ENCODE peak calls at places on chromosomes 1 and 21, in four cellular contexts. O is A673, J is astrocyte, B is endodermal cell. F is an unnamed sample.

GRCh38 chr21:46597896-46598343 is 7.0 kb downstream of the S100B start:
- DNase-seq in B (peak; percentile 31), O (no peak), J (no peak), F (no peak)

GRCh38 chr1:67393240-67393639 is 37.0 kb downstream of the SERBP1 start:
- DNase-seq in B (no peak), O (no peak), J (no peak), F (no peak)

GRCh38 chr1:15186073-15186845 is 32.7 kb downstream of the TMEM51 start:
- DNase-seq in O (no peak), B (no peak), J (no peak), F (no peak)

GRCh38 chr1:177119311-177119710 is 45.2 kb downstream of the ASTN1 start:
- DNase-seq in B (no peak), O (no peak), J (no peak), F (no peak)

GRCh38 chr1:183323849-183324683 is 94.1 kb downstream of the NMNAT2 start:
- DNase-seq in O (no peak), B (peak; percentile 61), J (no peak), F (no peak)

GRCh38 chr1:156505679-156506298 is 5.2 kb upstream of the MEF2D start:
- DNase-seq in B (no peak), J (no peak), O (no peak), F (no peak)

GRCh38 chr1:32988665-32989064 is 24.1 kb upstream of the RNF19B start:
- DNase-seq in O (no peak), J (peak; percentile 95), B (no peak), F (no peak)

GRCh38 chr1:95554408-95554807 is 320.4 kb downstream of the RWDD3 start:
- DNase-seq in J (no peak), B (no peak), O (no peak), F (no peak)

GRCh38 chr1:33257388-33257758 is 1.1 kb downstream of the ZNF362 start:
- DNase-seq in J (no peak), B (no peak), O (no peak), F (no peak)

GRCh38 chr1:226981838-226982237 is 41.7 kb downstream of the COQ8A start:
- DNase-seq in O (no peak), B (no peak), J (no peak), F (no peak)

GRCh38 chr21:41170442-41170841 is 2.5 kb downstream of the BACE2 start:
- DNase-seq in O (peak; percentile 4), J (no peak), B (peak; percentile 86), F (no peak)

GRCh38 chr1:74686941-74687340 is 13.3 kb upstream of the ERICH3 start:
- DNase-seq in O (no peak), J (no peak), B (no peak), F (no peak)

GRCh38 chr21:34640858-34641257 is 25.9 kb upstream of the RCAN1 start:
- DNase-seq in J (peak; percentile 91), B (no peak), O (no peak), F (no peak)

GRCh38 chr1:23021834-23022233 is 2.6 kb downstream of the KDM1A start:
- DNase-seq in J (no peak), B (no peak), O (no peak), F (no peak)

GRCh38 chr1:243672675-243673074 is 177.4 kb downstream of the AKT3 start:
- DNase-seq in O (no peak), J (peak; percentile 38), B (no peak), F (no peak)

GRCh38 chr1:180258290-180258689 is 28.2 kb downstream of the LHX4 start:
- DNase-seq in O (no peak), B (no peak), J (no peak), F (no peak)

GRCh38 chr1:180257028-180257386 is 26.9 kb downstream of the LHX4 start:
- DNase-seq in J (no peak), O (no peak), B (no peak), F (no peak)

GRCh38 chr1:180256353-180257027 is 26.4 kb downstream of the LHX4 start:
- DNase-seq in B (no peak), O (no peak), J (no peak), F (no peak)

GRCh38 chr1:180258935-180259334 is 28.9 kb downstream of the LHX4 start:
- DNase-seq in B (no peak), O (no peak), J (no peak), F (no peak)

GRCh38 chr1:180257461-180257860 is 27.4 kb downstream of the LHX4 start:
- DNase-seq in J (no peak), O (no peak), B (no peak), F (no peak)
- H3K27me3 ChIP-seq in J (no peaks in the 10 kb centered on the region), O (no peaks in the 10 kb centered on the region), B (peaks cover 5% of the 10 kb centered on the region), F (no peaks in the 10 kb centered on the region)

GRCh38 chr1:1929639-1930545 is 10.8 kb upstream of the TMEM52 start:
- DNase-seq in J (no peak), B (no peak), O (no peak), F (no peak)

GRCh38 chr1:1927751-1928150 is 8.7 kb upstream of the TMEM52 start:
- DNase-seq in O (no peak), J (no peak), B (no peak), F (no peak)

GRCh38 chr1:1929102-1929638 is 10.1 kb upstream of the TMEM52 start:
- DNase-seq in J (no peak), B (peak; percentile 46), O (no peak), F (no peak)

GRCh38 chr1:1926886-1927660 is 8.0 kb upstream of the TMEM52 start:
- DNase-seq in J (no peak), O (no peak), B (no peak), F (no peak)

DNA sequence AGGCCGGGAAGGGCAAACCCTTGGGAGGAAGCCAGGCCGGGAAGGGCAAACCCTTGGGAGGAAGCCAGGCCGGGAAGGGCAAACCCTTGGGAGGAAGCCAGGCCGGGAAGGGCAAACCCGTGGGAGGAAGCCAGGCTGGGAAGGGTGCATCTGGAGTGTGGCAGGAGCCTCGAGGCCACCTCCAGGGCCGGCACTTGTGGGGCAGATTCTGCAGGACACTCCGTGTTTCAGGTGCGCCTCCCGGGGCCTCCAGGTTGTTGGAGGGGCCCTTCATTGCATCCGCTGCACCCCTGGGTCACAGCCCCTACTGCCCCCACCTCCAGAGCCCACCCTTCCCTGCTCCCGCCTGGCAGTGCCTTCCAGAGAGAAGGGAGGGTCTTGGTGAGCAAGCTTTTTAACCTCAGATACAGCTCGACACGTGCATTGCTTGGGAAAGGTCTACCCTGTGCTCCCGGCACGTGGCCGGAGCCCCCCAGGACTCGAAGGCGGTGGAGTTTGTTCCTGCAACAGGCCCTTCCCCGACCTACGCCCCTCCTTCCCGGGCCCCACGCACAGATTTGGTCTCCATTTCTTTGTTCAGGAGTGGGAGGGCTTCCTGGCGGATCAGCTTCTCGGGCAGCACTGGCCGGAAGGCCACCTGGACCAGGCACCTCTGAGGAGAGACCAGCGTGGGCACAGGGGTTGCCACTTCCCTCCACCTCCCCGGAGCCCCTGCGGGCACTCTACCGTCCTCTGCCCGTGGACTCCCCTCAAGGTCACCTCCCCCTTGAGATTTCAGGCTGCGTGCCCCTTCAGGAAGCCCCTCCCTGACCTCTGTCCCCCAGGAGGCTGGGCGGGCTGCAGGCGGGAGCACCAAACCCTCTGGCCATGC is 9.4 kb upstream of the TMEM52 start:
- DNase-seq in O (no peak), B (peak; percentile 39), J (no peak), F (no peak)
- H3K4me1 ChIP-seq in O (no peaks in the 10 kb centered on the region), B (no peaks in the 10 kb centered on the region), J (no peaks in the 10 kb centered on the region), F (peaks cover 2% of the 10 kb centered on the region)

GRCh38 chr1:235287208-235287882 is 40.6 kb downstream of the ARID4B start:
- DNase-seq in J (no peak), O (no peak), B (no peak), F (no peak)
- H3K27ac ChIP-seq in J (no peak overlapping the region), O (no peak overlapping the region), B (no peak overlapping the region), F (no peak overlapping the region)

DNA sequence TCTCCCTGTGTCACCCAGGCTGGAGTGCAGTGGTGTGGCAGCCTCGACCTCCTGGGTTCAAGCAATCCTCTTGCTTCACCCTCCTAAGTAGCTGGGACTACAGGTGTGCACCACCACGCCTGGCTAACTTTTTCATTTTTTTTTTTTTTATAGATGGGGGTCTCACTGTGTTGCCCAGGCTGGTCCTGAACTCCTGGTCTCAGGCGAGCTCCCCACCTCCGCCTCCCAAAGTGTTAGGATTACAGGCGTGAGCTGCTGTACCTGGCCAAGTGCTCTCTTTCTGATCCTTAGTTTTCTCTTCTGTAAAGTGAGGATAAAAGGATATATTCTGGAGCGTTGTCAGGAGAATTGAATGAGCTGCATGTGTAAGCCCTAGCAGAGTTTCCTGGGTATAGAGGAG is 68.7 kb downstream of the GALNT2 start:
- DNase-seq in J (no peak), B (no peak), O (no peak), F (no peak)
- H3K27me3 ChIP-seq in J (no peaks in the 10 kb centered on the region), B (no peaks in the 10 kb centered on the region), O (no peaks in the 10 kb centered on the region), F (no peaks in the 10 kb centered on the region)

DNA sequence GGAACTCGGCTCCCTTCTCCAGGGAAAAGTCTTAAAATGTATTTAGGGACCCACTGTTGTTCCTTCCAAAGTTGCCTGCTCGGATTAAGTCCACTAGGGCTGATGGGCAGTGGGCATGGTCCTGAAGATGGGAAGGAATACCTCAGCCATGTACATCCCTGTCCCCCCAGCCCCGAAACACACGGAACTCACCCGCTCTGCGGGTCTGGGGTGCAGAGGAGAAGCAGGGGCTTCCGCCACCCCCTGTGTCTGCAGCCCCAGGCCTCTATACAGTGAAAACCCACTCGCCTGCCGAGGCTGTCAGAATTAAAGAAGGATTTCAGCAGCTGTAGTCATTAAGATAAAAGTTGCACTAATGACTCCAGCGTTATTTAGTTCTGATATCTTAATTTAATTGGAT is 212.6 kb upstream of the VAMP3 start:
- DNase-seq in O (no peak), J (no peak), B (no peak), F (no peak)
- H3K4me1 ChIP-seq in O (no peaks in the 10 kb centered on the region), J (no peaks in the 10 kb centered on the region), B (no peaks in the 10 kb centered on the region), F (peaks cover 1% of the 10 kb centered on the region)

GRCh38 chr1:35486858-35487408 is 70.3 kb downstream of the KIAA0319L start:
- DNase-seq in O (no peak), B (no peak), J (no peak), F (no peak)
- H3K27ac ChIP-seq in O (no peak overlapping the region), B (no peak overlapping the region), J (no peak overlapping the region), F (no peak overlapping the region)

GRCh38 chr1:36865080-36865900 is 169.0 kb downstream of the GRIK3 start:
- DNase-seq in O (no peak), J (no peak), B (no peak), F (no peak)

GRCh38 chr1:36863061-36863460 is 171.3 kb downstream of the GRIK3 start:
- DNase-seq in O (no peak), B (no peak), J (no peak), F (no peak)

GRCh38 chr1:36866168-36866814 is 168.0 kb downstream of the GRIK3 start:
- DNase-seq in J (no peak), O (no peak), B (no peak), F (no peak)

GRCh38 chr1:36863500-36863899 is 170.8 kb downstream of the GRIK3 start:
- DNase-seq in B (no peak), J (no peak), O (no peak), F (no peak)

GRCh38 chr1:36864182-36865079 is 169.9 kb downstream of the GRIK3 start:
- DNase-seq in J (no peak), B (peak; percentile 89), O (peak; percentile 17), F (peak; percentile 37)
- H3K27me3 ChIP-seq in J (no peaks in the 10 kb centered on the region), B (no peaks in the 10 kb centered on the region), O (no peaks in the 10 kb centered on the region), F (no peaks in the 10 kb centered on the region)

GRCh38 chr1:85321237-85321964 is 45.0 kb upstream of the BCL10 start:
- DNase-seq in B (no peak), O (no peak), J (peak; percentile 79), F (no peak)
- H3K4me1 ChIP-seq in B (peaks cover 2% of the 10 kb centered on the region), O (peaks cover 49% of the 10 kb centered on the region), J (peaks cover 56% of the 10 kb centered on the region), F (peaks cover 3% of the 10 kb centered on the region)